ENCODE peak calls at places on chromosomes 2 and 18, in eight cellular contexts. One of them, this sample, is unnamed.

GRCh38 chr2:129437775-129438174 is 541.7 kb upstream of the RAB6C start:
- DNase-seq in A549: no peak
- DNase-seq in H1: no peak
- DNase-seq in breast epithelium: no peak
- DNase-seq in IMR-90: no peak
- DNase-seq in ovary: no peak
- DNase-seq in HCT116: no peak
- DNase-seq in adrenal gland: no peak
- DNase-seq in this sample: no peak

GRCh38 chr2:239114616-239115265 is 266.9 kb downstream of the TWIST2 start:
- DNase-seq in A549: no peak
- DNase-seq in H1: no peak
- DNase-seq in breast epithelium: no peak
- DNase-seq in IMR-90: no peak
- DNase-seq in ovary: no peak
- DNase-seq in HCT116: no peak
- DNase-seq in adrenal gland: no peak
- DNase-seq in this sample: no peak

GRCh38 chr2:143473206-143473605 is 344.0 kb downstream of the ARHGAP15 start:
- DNase-seq in A549: no peak
- DNase-seq in H1: no peak
- DNase-seq in breast epithelium: no peak
- DNase-seq in IMR-90: peak
- DNase-seq in ovary: no peak
- DNase-seq in HCT116: no peak
- DNase-seq in adrenal gland: no peak
- DNase-seq in this sample: no peak

GRCh38 chr2:161982548-161982947 is 91.5 kb downstream of the DPP4 start:
- DNase-seq in A549: no peak
- DNase-seq in H1: no peak
- DNase-seq in breast epithelium: no peak
- DNase-seq in IMR-90: no peak
- DNase-seq in ovary: no peak
- DNase-seq in HCT116: no peak
- DNase-seq in adrenal gland: no peak
- DNase-seq in this sample: no peak

GRCh38 chr2:109614715-109615636 is 812 bp downstream of the SOWAHC start:
- DNase-seq in A549: no peak
- DNase-seq in H1: peak
- DNase-seq in breast epithelium: no peak
- DNase-seq in IMR-90: no peak
- DNase-seq in ovary: peak
- DNase-seq in HCT116: no peak
- DNase-seq in adrenal gland: peak
- DNase-seq in this sample: no peak

GRCh38 chr2:151043484-151043883 is 218.2 kb downstream of the RBM43 start:
- DNase-seq in A549: no peak
- DNase-seq in H1: no peak
- DNase-seq in breast epithelium: no peak
- DNase-seq in IMR-90: peak
- DNase-seq in ovary: no peak
- DNase-seq in HCT116: peak
- DNase-seq in adrenal gland: no peak
- DNase-seq in this sample: no peak

GRCh38 chr2:46538393-46538792 is 59.0 kb downstream of the TMEM247 start:
- DNase-seq in A549: no peak
- DNase-seq in H1: no peak
- DNase-seq in breast epithelium: no peak
- DNase-seq in IMR-90: peak
- DNase-seq in ovary: no peak
- DNase-seq in HCT116: no peak
- DNase-seq in adrenal gland: peak
- DNase-seq in this sample: no peak

GRCh38 chr2:33020883-33021282 is 74.1 kb downstream of the LTBP1 start:
- DNase-seq in A549: no peak
- DNase-seq in H1: no peak
- DNase-seq in breast epithelium: no peak
- DNase-seq in IMR-90: no peak
- DNase-seq in ovary: no peak
- DNase-seq in HCT116: no peak
- DNase-seq in adrenal gland: no peak
- DNase-seq in this sample: no peak

GRCh38 chr2:64988420-64989125 is 626 bp upstream of the SLC1A4 start:
- DNase-seq in A549: peak
- DNase-seq in H1: peak
- DNase-seq in breast epithelium: peak
- DNase-seq in IMR-90: peak
- DNase-seq in ovary: peak
- DNase-seq in HCT116: peak
- DNase-seq in adrenal gland: peak
- DNase-seq in this sample: peak

GRCh38 chr2:16204791-16205620 is 264.7 kb downstream of the MYCN start:
- DNase-seq in A549: no peak
- DNase-seq in H1: no peak
- DNase-seq in breast epithelium: no peak
- DNase-seq in IMR-90: no peak
- DNase-seq in ovary: no peak
- DNase-seq in HCT116: no peak
- DNase-seq in adrenal gland: no peak
- DNase-seq in this sample: no peak

GRCh38 chr2:219010162-219010756 is 17.0 kb upstream of the CRYBA2 start:
- DNase-seq in A549: peak
- DNase-seq in H1: no peak
- DNase-seq in breast epithelium: no peak
- DNase-seq in IMR-90: no peak
- DNase-seq in ovary: no peak
- DNase-seq in HCT116: no peak
- DNase-seq in adrenal gland: no peak
- DNase-seq in this sample: no peak

GRCh38 chr2:196335238-196335637 is 163.9 kb upstream of the STK17B start:
- DNase-seq in A549: peak
- DNase-seq in H1: no peak
- DNase-seq in breast epithelium: no peak
- DNase-seq in IMR-90: peak
- DNase-seq in ovary: no peak
- DNase-seq in HCT116: no peak
- DNase-seq in adrenal gland: no peak
- DNase-seq in this sample: no peak

GRCh38 chr2:133092571-133092970 is 422.6 kb upstream of the LYPD1 start:
- DNase-seq in A549: no peak
- DNase-seq in H1: no peak
- DNase-seq in breast epithelium: no peak
- DNase-seq in IMR-90: peak
- DNase-seq in ovary: no peak
- DNase-seq in HCT116: no peak
- DNase-seq in adrenal gland: no peak
- DNase-seq in this sample: no peak

GRCh38 chr2:240220371-240220770 is 79.9 kb upstream of the OTOS start:
- DNase-seq in A549: peak
- DNase-seq in H1: no peak
- DNase-seq in breast epithelium: peak
- DNase-seq in IMR-90: peak
- DNase-seq in ovary: no peak
- DNase-seq in HCT116: no peak
- DNase-seq in adrenal gland: no peak
- DNase-seq in this sample: peak

GRCh38 chr2:43218550-43219382 is 7.6 kb downstream of the ZFP36L2 start:
- DNase-seq in A549: no peak
- DNase-seq in H1: no peak
- DNase-seq in breast epithelium: no peak
- DNase-seq in IMR-90: peak
- DNase-seq in ovary: peak
- DNase-seq in HCT116: no peak
- DNase-seq in adrenal gland: peak
- DNase-seq in this sample: peak

GRCh38 chr2:24635181-24635580 is 144.1 kb downstream of the NCOA1 start:
- DNase-seq in A549: no peak
- DNase-seq in H1: no peak
- DNase-seq in breast epithelium: no peak
- DNase-seq in IMR-90: peak
- DNase-seq in ovary: no peak
- DNase-seq in HCT116: no peak
- DNase-seq in adrenal gland: no peak
- DNase-seq in this sample: no peak

GRCh38 chr2:238125127-238125885 is 13.2 kb upstream of the KLHL30 start:
- DNase-seq in A549: no peak
- DNase-seq in H1: no peak
- DNase-seq in breast epithelium: no peak
- DNase-seq in IMR-90: no peak
- DNase-seq in ovary: no peak
- DNase-seq in HCT116: no peak
- DNase-seq in adrenal gland: no peak
- DNase-seq in this sample: no peak

GRCh38 chr18:48488388-48488850 is 50.4 kb upstream of the CTIF start:
- DNase-seq in A549: peak
- DNase-seq in H1: no peak
- DNase-seq in breast epithelium: peak
- DNase-seq in IMR-90: peak
- DNase-seq in ovary: peak
- DNase-seq in HCT116: peak
- DNase-seq in adrenal gland: peak
- DNase-seq in this sample: no peak

GRCh38 chr2:55809875-55810620 is 113.5 kb downstream of the EFEMP1 start:
- DNase-seq in A549: no peak
- DNase-seq in H1: no peak
- DNase-seq in breast epithelium: no peak
- DNase-seq in IMR-90: peak
- DNase-seq in ovary: no peak
- DNase-seq in HCT116: no peak
- DNase-seq in adrenal gland: peak
- DNase-seq in this sample: peak

GRCh38 chr18:8706981-8707940 is 1.9 kb downstream of the MTCL1 start:
- DNase-seq in A549: no peak
- DNase-seq in H1: peak
- DNase-seq in breast epithelium: no peak
- DNase-seq in IMR-90: peak
- DNase-seq in ovary: peak
- DNase-seq in HCT116: no peak
- DNase-seq in adrenal gland: no peak
- DNase-seq in this sample: peak
- TF ChIP-seq CTCF in A549: no peak
- TF ChIP-seq CTCF in H1: peak
- TF ChIP-seq CTCF in breast epithelium: no peak
- TF ChIP-seq CTCF in IMR-90: no peak
- TF ChIP-seq CTCF in ovary: no peak
- TF ChIP-seq CTCF in HCT116: peak
- TF ChIP-seq CTCF in adrenal gland: no peak
- TF ChIP-seq CTCF in this sample: no peak

GRCh38 chr18:28115149-28115550 is 61.8 kb downstream of the CDH2 start:
- DNase-seq in A549: no peak
- DNase-seq in H1: no peak
- DNase-seq in breast epithelium: no peak
- DNase-seq in IMR-90: peak
- DNase-seq in ovary: no peak
- DNase-seq in HCT116: no peak
- DNase-seq in adrenal gland: no peak
- DNase-seq in this sample: no peak
- H3K4me3 ChIP-seq in A549: peak
- H3K4me3 ChIP-seq in H1: no peak
- H3K4me3 ChIP-seq in breast epithelium: no peak
- H3K4me3 ChIP-seq in IMR-90: no peak
- H3K4me3 ChIP-seq in ovary: no peak
- H3K4me3 ChIP-seq in HCT116: no peak
- H3K4me3 ChIP-seq in adrenal gland: no peak
- H3K4me3 ChIP-seq in this sample: no peak

GRCh38 chr2:60446413-60447358 is 106.8 kb downstream of the BCL11A start:
- DNase-seq in A549: no peak
- DNase-seq in H1: no peak
- DNase-seq in breast epithelium: no peak
- DNase-seq in IMR-90: no peak
- DNase-seq in ovary: no peak
- DNase-seq in HCT116: no peak
- DNase-seq in adrenal gland: no peak
- DNase-seq in this sample: no peak
- TF ChIP-seq POLR2A in A549: no peak
- TF ChIP-seq POLR2A in H1: no peak
- TF ChIP-seq POLR2A in breast epithelium: no peak
- TF ChIP-seq POLR2A in IMR-90: no peak
- TF ChIP-seq POLR2A in ovary: no peak
- TF ChIP-seq POLR2A in HCT116: no peak
- TF ChIP-seq POLR2A in adrenal gland: no peak
- TF ChIP-seq POLR2A in this sample: no peak

DNA sequence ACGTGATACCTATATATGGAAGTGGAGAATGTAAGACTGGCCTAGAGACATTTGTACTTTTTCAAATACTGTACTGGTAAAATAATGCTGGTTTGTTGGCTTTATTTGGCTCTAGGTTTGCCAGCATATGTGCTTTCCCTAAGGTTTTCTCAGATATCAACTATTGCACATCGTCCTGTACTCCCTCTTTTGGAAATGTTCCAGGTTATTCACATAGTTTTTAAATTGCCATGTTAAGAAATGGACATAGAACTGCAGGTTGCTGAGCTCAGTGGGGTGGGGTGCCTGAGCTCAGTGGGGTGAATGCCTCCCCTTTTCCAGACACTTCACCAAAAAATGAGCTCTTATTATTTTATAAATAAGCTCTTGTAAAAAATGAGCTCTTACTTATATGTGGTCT is 98.8 kb downstream of the CPS1 start:
- DNase-seq in A549: no peak
- DNase-seq in H1: no peak
- DNase-seq in breast epithelium: no peak
- DNase-seq in IMR-90: peak
- DNase-seq in ovary: no peak
- DNase-seq in HCT116: no peak
- DNase-seq in adrenal gland: no peak
- DNase-seq in this sample: no peak
- TF ChIP-seq CTCF in A549: no peak
- TF ChIP-seq CTCF in H1: no peak
- TF ChIP-seq CTCF in breast epithelium: no peak
- TF ChIP-seq CTCF in IMR-90: no peak
- TF ChIP-seq CTCF in ovary: no peak
- TF ChIP-seq CTCF in HCT116: no peak
- TF ChIP-seq CTCF in adrenal gland: no peak
- TF ChIP-seq CTCF in this sample: no peak

This sample was measured in lower leg skin.